ENCODE peak calls at places on chromosome 14, in ten cellular contexts. L is thyroid gland, G is omental fat pad, N is colonic mucosa, R is endothelial cell, E is esophagus squamous epithelium, J is heart right ventricle, W is left lung, O is AG09309, C is A549. T is an unnamed sample.

GRCh38 chr14:66008631-66009030 is 477.5 kb upstream of the CCDC196 start:
- DNase-seq in L (no peak), G (no peak), N (no peak), R (no peak), E (no peak), J (no peak), W (no peak), O (no peak), C (no peak), T (no peak)

GRCh38 chr14:78519863-78520262 is 349.7 kb downstream of the NRXN3 start:
- DNase-seq in L (peak), G (no peak), N (peak), R (peak), E (no peak), J (no peak), W (no peak), O (no peak), C (no peak), T (no peak)

GRCh38 chr14:52481864-52482263 is 70.4 kb downstream of the TXNDC16 start:
- DNase-seq in L (no peak), G (no peak), N (no peak), R (no peak), E (no peak), J (no peak), W (no peak), O (no peak), C (no peak), T (no peak)

GRCh38 chr14:99270491-99271287 is 1.3 kb downstream of the BCL11B start:
- DNase-seq in L (peak), G (no peak), N (no peak), R (peak), E (no peak), J (no peak), W (no peak), O (no peak), C (no peak), T (peak)

GRCh38 chr14:54712371-54712998 is 145.6 kb downstream of the SAMD4A start:
- DNase-seq in L (no peak), G (no peak), N (no peak), R (no peak), E (no peak), J (no peak), W (no peak), O (no peak), C (no peak), T (no peak)

GRCh38 chr14:54126947-54127346 is 170.3 kb upstream of the BMP4 start:
- DNase-seq in L (peak), G (no peak), N (no peak), R (no peak), E (no peak), J (no peak), W (no peak), O (no peak), C (no peak), T (no peak)

GRCh38 chr14:34982421-34983147 is at the start of gene SRP54:
- DNase-seq in L (peak), G (peak), N (peak), R (peak), E (peak), J (peak), W (peak), O (peak), C (peak), T (peak)

GRCh38 chr14:99318091-99318958 is 46.3 kb upstream of the BCL11B start:
- DNase-seq in L (no peak), G (no peak), N (peak), R (no peak), E (no peak), J (no peak), W (no peak), O (no peak), C (peak), T (no peak)

GRCh38 chr14:33516898-33517436 is 433.9 kb downstream of the EGLN3 start:
- DNase-seq in L (no peak), G (no peak), N (no peak), R (no peak), E (no peak), J (no peak), W (no peak), O (no peak), C (no peak), T (no peak)

GRCh38 chr14:78486081-78486480 is 315.9 kb downstream of the NRXN3 start:
- DNase-seq in L (no peak), G (no peak), N (no peak), R (no peak), E (no peak), J (no peak), W (no peak), O (no peak), C (no peak), T (no peak)

GRCh38 chr14:51004801-51005526 is 60.7 kb upstream of the PYGL start:
- DNase-seq in L (no peak), G (no peak), N (no peak), R (no peak), E (no peak), J (no peak), W (no peak), O (no peak), C (peak), T (no peak)

GRCh38 chr14:106790189-106791036 is 1264.0 kb downstream of the TMEM121 start:
- DNase-seq in L (peak), G (peak), N (peak), R (no peak), E (no peak), J (peak), W (peak), O (no peak), C (peak), T (no peak)

GRCh38 chr14:31059152-31059924 is 33.2 kb upstream of the STRN3 start:
- DNase-seq in L (no peak), G (peak), N (peak), R (no peak), E (no peak), J (peak), W (peak), O (peak), C (peak), T (no peak)

GRCh38 chr14:96581902-96582640 is 79.9 kb downstream of the PAPOLA start:
- DNase-seq in L (no peak), G (no peak), N (peak), R (no peak), E (no peak), J (no peak), W (no peak), O (no peak), C (no peak), T (no peak)

GRCh38 chr14:95026851-95027463 is 130.4 kb downstream of the DICER1 start:
- DNase-seq in L (no peak), G (no peak), N (no peak), R (no peak), E (no peak), J (no peak), W (no peak), O (no peak), C (no peak), T (no peak)

GRCh38 chr14:42224053-42224888 is 617.6 kb downstream of the LRFN5 start:
- DNase-seq in L (peak), G (peak), N (peak), R (peak), E (no peak), J (no peak), W (peak), O (no peak), C (peak), T (peak)

GRCh38 chr14:105486974-105487448 is 325 bp downstream of the CRIP1 start:
- DNase-seq in L (peak), G (no peak), N (peak), R (no peak), E (no peak), J (peak), W (peak), O (no peak), C (peak), T (no peak)

GRCh38 chr14:54947230-54947629 is 44.6 kb upstream of the GCH1 start:
- DNase-seq in L (no peak), G (no peak), N (no peak), R (no peak), E (no peak), J (no peak), W (no peak), O (no peak), C (no peak), T (no peak)

GRCh38 chr14:32978691-32979255 is 40.1 kb downstream of the NPAS3 start:
- DNase-seq in L (no peak), G (no peak), N (no peak), R (no peak), E (no peak), J (no peak), W (no peak), O (no peak), C (no peak), T (no peak)

GRCh38 chr14:55361190-55361589 is 50.4 kb downstream of the ATG14 start:
- DNase-seq in L (no peak), G (no peak), N (no peak), R (no peak), E (no peak), J (no peak), W (no peak), O (no peak), C (no peak), T (no peak)

GRCh38 chr14:43778956-43779639 is 728.0 kb downstream of the FSCB start:
- DNase-seq in L (no peak), G (no peak), N (no peak), R (no peak), E (no peak), J (no peak), W (no peak), O (no peak), C (peak), T (no peak)

GRCh38 chr14:52063107-52063506 is 5.8 kb downstream of the NID2 start:
- DNase-seq in L (peak), G (no peak), N (no peak), R (no peak), E (no peak), J (no peak), W (no peak), O (no peak), C (no peak), T (no peak)

GRCh38 chr14:77681196-77682157 is 26.3 kb downstream of the ALKBH1 start:
- DNase-seq in L (no peak), G (no peak), N (peak), R (no peak), E (no peak), J (no peak), W (no peak), O (no peak), C (peak), T (no peak)

GRCh38 chr14:24064091-24064795 is 7.1 kb upstream of the CPNE6 start:
- DNase-seq in L (no peak), G (no peak), N (no peak), R (no peak), E (no peak), J (no peak), W (peak), O (no peak), C (no peak), T (no peak)

GRCh38 chr14:63910593-63911363 is 58.0 kb downstream of the SYNE2 start:
- DNase-seq in L (peak), G (no peak), N (no peak), R (no peak), E (no peak), J (no peak), W (no peak), O (no peak), C (no peak), T (no peak)

GRCh38 chr14:106141242-106142220 is 615.1 kb downstream of the TMEM121 start:
- DNase-seq in L (no peak), G (no peak), N (no peak), R (no peak), E (no peak), J (no peak), W (no peak), O (no peak), C (peak), T (no peak)

GRCh38 chr14:74983343-74983742 is 19.4 kb upstream of the EIF2B2 start:
- DNase-seq in L (no peak), G (no peak), N (no peak), R (no peak), E (no peak), J (no peak), W (no peak), O (no peak), C (no peak), T (no peak)

GRCh38 chr14:100158566-100159106 is 809 bp downstream of the DEGS2 start:
- DNase-seq in L (no peak), G (no peak), N (no peak), R (no peak), E (no peak), J (no peak), W (no peak), O (no peak), C (no peak), T (no peak)

GRCh38 chr14:26896447-26896846 is 298.6 kb upstream of the NOVA1 start:
- DNase-seq in L (peak), G (peak), N (no peak), R (no peak), E (no peak), J (no peak), W (no peak), O (no peak), C (no peak), T (no peak)

GRCh38 chr14:88998027-88998426 is 173.6 kb downstream of the TTC8 start:
- DNase-seq in L (no peak), G (no peak), N (no peak), R (no peak), E (no peak), J (no peak), W (no peak), O (no peak), C (no peak), T (no peak)

GRCh38 chr14:61213116-61213720 is 67.9 kb downstream of the TMEM30B start:
- DNase-seq in L (no peak), G (no peak), N (no peak), R (no peak), E (no peak), J (no peak), W (no peak), O (peak), C (no peak), T (no peak)

GRCh38 chr14:63045612-63046320 is 508 bp upstream of the KCNH5 start:
- DNase-seq in L (peak), G (no peak), N (no peak), R (peak), E (no peak), J (no peak), W (peak), O (no peak), C (peak), T (peak)

GRCh38 chr14:95321201-95321600 is 1.5 kb upstream of the CLMN start:
- DNase-seq in L (no peak), G (no peak), N (no peak), R (no peak), E (no peak), J (no peak), W (no peak), O (no peak), C (no peak), T (no peak)

GRCh38 chr14:42140831-42141279 is 534.2 kb downstream of the LRFN5 start:
- DNase-seq in L (no peak), G (no peak), N (no peak), R (no peak), E (no peak), J (no peak), W (no peak), O (peak), C (peak), T (no peak)

GRCh38 chr14:69614592-69614991 is 3.2 kb downstream of the SUSD6 start:
- DNase-seq in L (peak), G (no peak), N (peak), R (no peak), E (peak), J (no peak), W (peak), O (no peak), C (no peak), T (no peak)

DNA sequence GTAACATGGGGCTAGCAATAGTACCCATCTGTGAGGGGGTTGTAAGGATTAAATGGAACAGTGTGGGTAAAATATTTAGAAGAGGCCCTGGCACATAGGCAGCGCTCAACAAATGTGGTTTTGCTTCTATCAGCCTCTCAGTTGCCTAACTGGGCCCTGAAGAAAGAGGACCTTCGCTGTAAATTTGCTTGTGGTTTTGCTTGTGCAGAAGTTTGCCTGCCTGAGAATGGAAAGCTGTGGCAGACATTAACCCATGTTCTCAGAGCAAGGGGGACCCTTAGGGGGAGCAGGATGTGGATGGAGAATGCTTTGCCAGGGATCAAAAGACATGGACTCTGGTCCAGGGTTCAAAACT is 160.1 kb downstream of the BRMS1L start:
- DNase-seq in L (no peak), G (no peak), N (no peak), R (no peak), E (no peak), J (no peak), W (no peak), O (no peak), C (no peak), T (no peak)
- TF ChIP-seq CTCF in L (no peak), G (no peak), N (no peak), R (no peak), E (no peak), J (no peak), W (no peak), O (no peak), C (no peak), T (no peak)

GRCh38 chr14:102049258-102050025 is 37.4 kb downstream of the HSP90AA1 start:
- DNase-seq in L (no peak), G (no peak), N (no peak), R (no peak), E (no peak), J (no peak), W (no peak), O (no peak), C (no peak), T (no peak)

GRCh38 chr14:102043251-102044025 is 43.4 kb downstream of the HSP90AA1 start:
- DNase-seq in L (no peak), G (no peak), N (no peak), R (no peak), E (no peak), J (no peak), W (no peak), O (no peak), C (no peak), T (no peak)

GRCh38 chr14:102047808-102048540 is 38.9 kb downstream of the HSP90AA1 start:
- DNase-seq in L (no peak), G (no peak), N (no peak), R (no peak), E (no peak), J (no peak), W (no peak), O (no peak), C (no peak), T (no peak)

GRCh38 chr14:102044566-102044965 is 42.3 kb downstream of the HSP90AA1 start:
- DNase-seq in L (no peak), G (no peak), N (no peak), R (no peak), E (no peak), J (no peak), W (no peak), O (no peak), C (no peak), T (no peak)

GRCh38 chr14:102046337-102047278 is 40.2 kb downstream of the HSP90AA1 start:
- DNase-seq in L (peak), G (no peak), N (peak), R (peak), E (no peak), J (peak), W (peak), O (no peak), C (peak), T (peak)
- TF ChIP-seq CTCF in L (peak), G (no peak), N (peak), R (peak), E (peak), J (peak), W (peak), O (peak), C (peak), T (no peak)

DNA sequence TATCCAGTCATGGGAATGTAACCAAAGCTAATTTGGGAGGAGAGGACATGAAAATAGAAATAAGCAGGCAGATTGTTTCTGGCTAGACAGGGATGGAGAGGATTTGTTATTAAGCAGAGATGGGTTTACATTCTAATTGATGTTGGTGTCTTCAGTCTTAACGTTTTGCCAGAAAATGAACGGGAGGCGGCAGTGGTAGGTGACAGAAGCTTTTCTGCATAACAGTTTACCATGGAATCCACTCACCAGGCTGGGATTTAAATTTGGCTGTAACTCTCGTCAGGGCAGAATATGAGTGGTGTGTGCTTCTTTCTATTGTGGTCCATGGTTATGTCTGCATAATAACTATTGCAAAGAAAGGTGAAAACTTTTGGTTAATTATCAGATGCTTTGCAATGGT is 50.2 kb upstream of the OTX2 start:
- DNase-seq in L (no peak), G (no peak), N (no peak), R (no peak), E (no peak), J (no peak), W (no peak), O (no peak), C (no peak), T (no peak)
- TF ChIP-seq CTCF in L (no peak), G (no peak), N (no peak), R (no peak), E (no peak), J (no peak), W (no peak), O (no peak), C (no peak), T (no peak)

DNA sequence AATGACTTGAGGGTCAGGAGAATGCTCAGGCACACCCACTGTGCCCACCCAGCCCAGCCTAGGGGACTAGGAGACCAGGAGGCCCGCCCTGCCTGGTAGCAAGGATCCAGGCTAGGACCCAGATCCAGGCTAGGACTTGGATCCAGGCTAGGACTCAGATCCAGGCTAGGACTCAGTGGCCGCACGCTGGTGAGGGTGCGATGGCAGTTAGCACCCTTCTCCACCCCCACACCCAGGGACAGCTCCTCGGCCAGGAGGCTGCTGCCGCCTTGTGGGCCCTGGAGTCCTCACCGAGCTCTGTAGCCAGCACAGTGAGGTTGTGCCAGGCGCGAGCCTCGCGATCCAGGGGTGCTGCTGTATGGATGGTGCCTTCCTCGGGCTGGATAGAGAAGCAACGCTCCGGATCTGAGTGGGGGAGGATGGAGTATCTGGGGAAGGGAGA is 5.1 kb downstream of the CDH24 start:
- DNase-seq in L (no peak), G (no peak), N (no peak), R (no peak), E (no peak), J (no peak), W (no peak), O (no peak), C (peak), T (no peak)
- TF ChIP-seq CTCF in L (no peak), G (no peak), N (no peak), R (no peak), E (no peak), J (no peak), W (no peak), O (peak), C (no peak), T (no peak)

GRCh38 chr14:103105580-103106168 is 11.1 kb downstream of the EXOC3L4 start:
- DNase-seq in L (no peak), G (no peak), N (peak), R (no peak), E (no peak), J (no peak), W (no peak), O (no peak), C (no peak), T (no peak)
- TF ChIP-seq CTCF in L (no peak), G (no peak), N (no peak), R (no peak), E (peak), J (no peak), W (no peak), O (no peak), C (peak), T (no peak)

GRCh38 chr14:93137864-93138263 is 22.1 kb upstream of the ITPK1 start:
- DNase-seq in L (peak), G (no peak), N (peak), R (no peak), E (no peak), J (peak), W (peak), O (no peak), C (peak), T (peak)
- TF ChIP-seq CTCF in L (peak), G (no peak), N (peak), R (no peak), E (no peak), J (no peak), W (no peak), O (no peak), C (no peak), T (no peak)

GRCh38 chr14:67151082-67151666 is 38.1 kb upstream of the GARIN2 start:
- DNase-seq in L (no peak), G (no peak), N (no peak), R (no peak), E (no peak), J (no peak), W (no peak), O (no peak), C (no peak), T (no peak)
- TF ChIP-seq CTCF in L (no peak), G (no peak), N (no peak), R (peak), E (no peak), J (no peak), W (no peak), O (peak), C (no peak), T (no peak)

T was measured in glutamatergic neuron.